ENCODE peak calls at places on chromosome 1, in nine cellular contexts. One of them, this sample, is unnamed. For H3K36me3, the result is how much of the 10 kb centered on the place peaks cover.

GRCh38 chr1:117416546-117417117 is 49.4 kb downstream of the MAN1A2 start:
- DNase-seq in esophagus squamous epithelium: no peak
- DNase-seq in left ventricle myocardium inferior: no peak
- DNase-seq in fibroblast of lung: no peak
- DNase-seq in hepatocyte: no peak
- DNase-seq in ovary: no peak
- DNase-seq in brain microvascular endothelial cell: no peak
- DNase-seq in mammary epithelial cell: no peak
- DNase-seq in suprapubic skin: no peak
- DNase-seq in this sample: no peak

GRCh38 chr1:167663002-167663772 is 33.2 kb downstream of the RCSD1 start:
- DNase-seq in fibroblast of lung: peak
- DNase-seq in hepatocyte: peak
- DNase-seq in brain microvascular endothelial cell: peak
- DNase-seq in suprapubic skin: no peak
- DNase-seq in esophagus squamous epithelium: no peak
- DNase-seq in mammary epithelial cell: peak
- DNase-seq in left ventricle myocardium inferior: peak
- DNase-seq in ovary: peak
- DNase-seq in this sample: no peak

GRCh38 chr1:150164769-150165168 is 15.1 kb downstream of the PLEKHO1 start:
- DNase-seq in mammary epithelial cell: no peak
- DNase-seq in hepatocyte: no peak
- DNase-seq in esophagus squamous epithelium: no peak
- DNase-seq in brain microvascular endothelial cell: no peak
- DNase-seq in suprapubic skin: no peak
- DNase-seq in left ventricle myocardium inferior: no peak
- DNase-seq in fibroblast of lung: peak
- DNase-seq in ovary: no peak
- DNase-seq in this sample: no peak

GRCh38 chr1:36469163-36469562 is 5.0 kb upstream of the MRPS15 start:
- DNase-seq in ovary: no peak
- DNase-seq in fibroblast of lung: no peak
- DNase-seq in suprapubic skin: no peak
- DNase-seq in brain microvascular endothelial cell: no peak
- DNase-seq in mammary epithelial cell: no peak
- DNase-seq in esophagus squamous epithelium: no peak
- DNase-seq in hepatocyte: no peak
- DNase-seq in left ventricle myocardium inferior: no peak
- DNase-seq in this sample: no peak

GRCh38 chr1:75970631-75971030 is 38.4 kb upstream of the ASB17 start:
- DNase-seq in brain microvascular endothelial cell: no peak
- DNase-seq in suprapubic skin: no peak
- DNase-seq in hepatocyte: no peak
- DNase-seq in ovary: no peak
- DNase-seq in fibroblast of lung: no peak
- DNase-seq in mammary epithelial cell: peak
- DNase-seq in esophagus squamous epithelium: no peak
- DNase-seq in left ventricle myocardium inferior: no peak
- DNase-seq in this sample: no peak

GRCh38 chr1:205048382-205048781 is 5.4 kb downstream of the CNTN2 start:
- DNase-seq in brain microvascular endothelial cell: no peak
- DNase-seq in left ventricle myocardium inferior: no peak
- DNase-seq in fibroblast of lung: no peak
- DNase-seq in suprapubic skin: no peak
- DNase-seq in mammary epithelial cell: no peak
- DNase-seq in esophagus squamous epithelium: no peak
- DNase-seq in ovary: no peak
- DNase-seq in hepatocyte: no peak
- DNase-seq in this sample: no peak

GRCh38 chr1:228939881-228940392 is 204.7 kb downstream of the RHOU start:
- DNase-seq in ovary: no peak
- DNase-seq in mammary epithelial cell: no peak
- DNase-seq in hepatocyte: no peak
- DNase-seq in brain microvascular endothelial cell: no peak
- DNase-seq in left ventricle myocardium inferior: no peak
- DNase-seq in suprapubic skin: no peak
- DNase-seq in fibroblast of lung: no peak
- DNase-seq in esophagus squamous epithelium: no peak
- DNase-seq in this sample: no peak

GRCh38 chr1:225378880-225379279 is 49.0 kb downstream of the LBR start:
- DNase-seq in brain microvascular endothelial cell: peak
- DNase-seq in hepatocyte: peak
- DNase-seq in mammary epithelial cell: peak
- DNase-seq in ovary: no peak
- DNase-seq in left ventricle myocardium inferior: peak
- DNase-seq in suprapubic skin: no peak
- DNase-seq in esophagus squamous epithelium: no peak
- DNase-seq in fibroblast of lung: peak
- DNase-seq in this sample: no peak

GRCh38 chr1:61445269-61445825 is 279.6 kb downstream of the TM2D1 start:
- DNase-seq in esophagus squamous epithelium: no peak
- DNase-seq in fibroblast of lung: no peak
- DNase-seq in ovary: no peak
- DNase-seq in brain microvascular endothelial cell: no peak
- DNase-seq in left ventricle myocardium inferior: no peak
- DNase-seq in suprapubic skin: no peak
- DNase-seq in mammary epithelial cell: peak
- DNase-seq in hepatocyte: no peak
- DNase-seq in this sample: no peak

GRCh38 chr1:215043405-215043804 is 39.1 kb upstream of the KCNK2 start:
- DNase-seq in ovary: no peak
- DNase-seq in fibroblast of lung: no peak
- DNase-seq in esophagus squamous epithelium: no peak
- DNase-seq in mammary epithelial cell: no peak
- DNase-seq in brain microvascular endothelial cell: no peak
- DNase-seq in hepatocyte: no peak
- DNase-seq in left ventricle myocardium inferior: no peak
- DNase-seq in suprapubic skin: no peak
- DNase-seq in this sample: no peak

GRCh38 chr1:31871703-31872102 is 55.9 kb upstream of the SPOCD1 start:
- DNase-seq in brain microvascular endothelial cell: no peak
- DNase-seq in fibroblast of lung: peak
- DNase-seq in mammary epithelial cell: no peak
- DNase-seq in suprapubic skin: no peak
- DNase-seq in esophagus squamous epithelium: no peak
- DNase-seq in ovary: no peak
- DNase-seq in hepatocyte: no peak
- DNase-seq in left ventricle myocardium inferior: no peak
- DNase-seq in this sample: no peak

GRCh38 chr1:196955926-196956325 is 12.4 kb downstream of the CFHR2 start:
- DNase-seq in suprapubic skin: no peak
- DNase-seq in brain microvascular endothelial cell: no peak
- DNase-seq in fibroblast of lung: no peak
- DNase-seq in left ventricle myocardium inferior: no peak
- DNase-seq in ovary: no peak
- DNase-seq in mammary epithelial cell: no peak
- DNase-seq in esophagus squamous epithelium: no peak
- DNase-seq in hepatocyte: no peak
- DNase-seq in this sample: no peak

GRCh38 chr1:173126421-173126820 is 75.7 kb upstream of the TNFSF18 start:
- DNase-seq in left ventricle myocardium inferior: no peak
- DNase-seq in ovary: no peak
- DNase-seq in fibroblast of lung: no peak
- DNase-seq in esophagus squamous epithelium: no peak
- DNase-seq in mammary epithelial cell: no peak
- DNase-seq in hepatocyte: no peak
- DNase-seq in suprapubic skin: no peak
- DNase-seq in brain microvascular endothelial cell: no peak
- DNase-seq in this sample: no peak

DNA sequence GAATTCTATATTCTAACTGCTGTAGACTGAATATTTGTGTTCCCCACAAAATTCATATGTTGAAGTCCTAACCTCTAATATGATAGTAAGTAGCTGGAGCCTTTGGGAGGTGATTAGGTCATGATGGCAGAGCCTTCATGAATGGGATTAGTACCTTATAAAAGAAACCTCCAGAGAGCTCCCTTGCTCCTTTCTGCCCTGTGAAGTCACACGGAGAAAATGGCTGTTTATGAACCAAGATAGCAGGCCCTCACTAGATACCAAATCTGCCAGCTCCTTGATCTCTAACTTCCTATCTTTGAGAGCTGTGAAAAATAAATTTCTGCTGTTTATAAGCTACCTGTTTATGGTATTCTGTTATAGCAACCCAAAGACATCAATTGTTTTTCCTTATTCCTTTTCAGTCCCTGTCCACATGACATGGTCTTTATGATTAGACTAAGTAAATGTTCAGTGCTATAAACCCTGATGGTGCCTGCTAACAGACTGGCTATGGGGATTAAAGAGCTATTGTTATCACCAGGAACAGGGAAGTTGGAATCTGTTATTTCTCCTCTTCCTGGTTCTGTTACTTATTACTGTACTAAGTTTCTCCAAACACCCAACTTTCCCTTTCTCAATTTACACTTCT is 9.6 kb upstream of the STIL start:
- DNase-seq in ovary: no peak
- DNase-seq in hepatocyte: peak
- DNase-seq in mammary epithelial cell: no peak
- DNase-seq in esophagus squamous epithelium: no peak
- DNase-seq in brain microvascular endothelial cell: no peak
- DNase-seq in suprapubic skin: no peak
- DNase-seq in fibroblast of lung: no peak
- DNase-seq in left ventricle myocardium inferior: no peak
- DNase-seq in this sample: no peak
- H3K27ac ChIP-seq in ovary: no peak
- H3K27ac ChIP-seq in hepatocyte: peak
- H3K27ac ChIP-seq in mammary epithelial cell: no peak
- H3K27ac ChIP-seq in esophagus squamous epithelium: peak
- H3K27ac ChIP-seq in brain microvascular endothelial cell: no peak
- H3K27ac ChIP-seq in suprapubic skin: no peak
- H3K27ac ChIP-seq in fibroblast of lung: no peak
- H3K27ac ChIP-seq in left ventricle myocardium inferior: no peak
- H3K27ac ChIP-seq in this sample: peak

GRCh38 chr1:109717729-109718128 is 5.7 kb downstream of the GSTM5 start:
- DNase-seq in esophagus squamous epithelium: no peak
- DNase-seq in suprapubic skin: no peak
- DNase-seq in mammary epithelial cell: peak
- DNase-seq in fibroblast of lung: no peak
- DNase-seq in ovary: no peak
- DNase-seq in left ventricle myocardium inferior: no peak
- DNase-seq in hepatocyte: no peak
- DNase-seq in brain microvascular endothelial cell: no peak
- DNase-seq in this sample: no peak
- TF ChIP-seq CTCF in esophagus squamous epithelium: no peak
- TF ChIP-seq CTCF in suprapubic skin: no peak
- TF ChIP-seq CTCF in mammary epithelial cell: no peak
- TF ChIP-seq CTCF in fibroblast of lung: no peak
- TF ChIP-seq CTCF in ovary: no peak
- TF ChIP-seq CTCF in left ventricle myocardium inferior: no peak
- TF ChIP-seq CTCF in hepatocyte: no peak
- TF ChIP-seq CTCF in brain microvascular endothelial cell: no peak
- TF ChIP-seq CTCF in this sample: no peak

GRCh38 chr1:155057104-155057503 is 6.0 kb downstream of the ADAM15 start:
- DNase-seq in hepatocyte: no peak
- DNase-seq in brain microvascular endothelial cell: no peak
- DNase-seq in ovary: no peak
- DNase-seq in fibroblast of lung: no peak
- DNase-seq in mammary epithelial cell: no peak
- DNase-seq in esophagus squamous epithelium: no peak
- DNase-seq in suprapubic skin: no peak
- DNase-seq in left ventricle myocardium inferior: no peak
- DNase-seq in this sample: no peak
- H3K36me3 ChIP-seq in hepatocyte: under half
- H3K36me3 ChIP-seq in brain microvascular endothelial cell: under half
- H3K36me3 ChIP-seq in ovary: under half
- H3K36me3 ChIP-seq in fibroblast of lung: under half
- H3K36me3 ChIP-seq in mammary epithelial cell: under half
- H3K36me3 ChIP-seq in esophagus squamous epithelium: half or more
- H3K36me3 ChIP-seq in suprapubic skin: half or more
- H3K36me3 ChIP-seq in left ventricle myocardium inferior: half or more
- H3K36me3 ChIP-seq in this sample: under half

GRCh38 chr1:220301630-220302029 is 29.4 kb upstream of the RAB3GAP2 start:
- DNase-seq in fibroblast of lung: no peak
- DNase-seq in esophagus squamous epithelium: no peak
- DNase-seq in brain microvascular endothelial cell: no peak
- DNase-seq in mammary epithelial cell: no peak
- DNase-seq in hepatocyte: no peak
- DNase-seq in suprapubic skin: no peak
- DNase-seq in ovary: no peak
- DNase-seq in left ventricle myocardium inferior: no peak
- DNase-seq in this sample: no peak
- H3K27ac ChIP-seq in fibroblast of lung: no peak
- H3K27ac ChIP-seq in esophagus squamous epithelium: no peak
- H3K27ac ChIP-seq in brain microvascular endothelial cell: no peak
- H3K27ac ChIP-seq in mammary epithelial cell: no peak
- H3K27ac ChIP-seq in hepatocyte: peak
- H3K27ac ChIP-seq in suprapubic skin: no peak
- H3K27ac ChIP-seq in ovary: no peak
- H3K27ac ChIP-seq in left ventricle myocardium inferior: no peak
- H3K27ac ChIP-seq in this sample: no peak

DNA sequence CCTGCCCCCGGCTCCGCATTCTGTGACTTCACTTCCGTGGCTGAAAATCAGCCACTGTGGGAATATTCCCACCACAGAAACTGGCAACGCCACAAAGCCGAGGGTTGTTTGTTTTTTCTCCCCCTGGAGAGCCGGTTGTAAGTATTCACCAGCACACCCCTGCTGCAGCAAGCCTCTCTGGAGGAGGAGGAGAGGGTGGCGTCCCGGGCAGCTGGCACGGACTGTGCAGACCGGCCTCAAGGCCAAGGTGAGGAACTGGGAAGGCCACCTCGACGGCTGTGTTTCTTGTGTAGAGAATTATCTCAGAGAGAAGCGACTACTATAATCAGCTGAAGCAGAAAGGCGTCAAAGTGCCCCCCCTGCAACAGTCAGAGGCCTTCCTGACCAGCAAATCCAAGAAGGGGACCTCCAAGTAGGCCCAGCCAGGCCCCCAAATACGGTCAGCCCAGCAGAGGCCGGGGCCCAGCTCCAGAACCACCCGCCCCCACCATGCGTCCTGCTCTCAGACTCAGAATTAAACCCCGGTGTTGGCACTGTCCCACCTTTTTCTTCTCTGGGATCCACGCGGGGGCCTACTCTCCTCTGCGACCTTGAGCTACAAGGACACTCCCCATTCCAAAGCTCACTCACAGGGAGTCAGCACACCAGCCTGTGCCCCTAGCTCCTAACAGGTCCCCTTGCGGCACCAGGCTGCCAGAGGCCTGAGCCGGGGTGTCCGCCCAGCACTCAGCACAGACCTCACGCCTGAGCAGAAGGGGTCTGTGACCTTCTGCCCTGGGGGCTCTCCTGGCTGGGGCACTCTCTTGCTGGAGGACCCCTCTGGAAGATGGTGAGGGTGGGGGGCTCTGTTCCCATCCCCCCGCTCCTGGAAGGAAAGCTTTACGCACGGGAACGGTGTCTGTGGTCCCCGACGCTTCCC is 1.2 kb upstream of the SMIM1 start:
- DNase-seq in mammary epithelial cell: no peak
- DNase-seq in esophagus squamous epithelium: no peak
- DNase-seq in fibroblast of lung: no peak
- DNase-seq in brain microvascular endothelial cell: no peak
- DNase-seq in ovary: peak
- DNase-seq in left ventricle myocardium inferior: no peak
- DNase-seq in suprapubic skin: peak
- DNase-seq in hepatocyte: no peak
- DNase-seq in this sample: no peak
- TF ChIP-seq CTCF in mammary epithelial cell: no peak
- TF ChIP-seq CTCF in esophagus squamous epithelium: no peak
- TF ChIP-seq CTCF in fibroblast of lung: no peak
- TF ChIP-seq CTCF in brain microvascular endothelial cell: no peak
- TF ChIP-seq CTCF in ovary: no peak
- TF ChIP-seq CTCF in left ventricle myocardium inferior: no peak
- TF ChIP-seq CTCF in suprapubic skin: no peak
- TF ChIP-seq CTCF in hepatocyte: no peak
- TF ChIP-seq CTCF in this sample: no peak

GRCh38 chr1:244436336-244437102 is 15.2 kb downstream of the ADSS2 start:
- DNase-seq in hepatocyte: no peak
- DNase-seq in esophagus squamous epithelium: no peak
- DNase-seq in brain microvascular endothelial cell: peak
- DNase-seq in left ventricle myocardium inferior: no peak
- DNase-seq in fibroblast of lung: peak
- DNase-seq in suprapubic skin: no peak
- DNase-seq in mammary epithelial cell: peak
- DNase-seq in ovary: no peak
- DNase-seq in this sample: no peak
- H3K36me3 ChIP-seq in hepatocyte: under half
- H3K36me3 ChIP-seq in esophagus squamous epithelium: under half
- H3K36me3 ChIP-seq in brain microvascular endothelial cell: under half
- H3K36me3 ChIP-seq in left ventricle myocardium inferior: under half
- H3K36me3 ChIP-seq in fibroblast of lung: under half
- H3K36me3 ChIP-seq in suprapubic skin: under half
- H3K36me3 ChIP-seq in mammary epithelial cell: under half
- H3K36me3 ChIP-seq in ovary: under half
- H3K36me3 ChIP-seq in this sample: under half

This sample was measured in pancreas.